ENCODE peak calls at places on chromosome 10, in four cellular contexts. One of them, this sample, is unnamed.
A peak's percentile ranks its signal among the peaks of the same experiment; 100 is the strongest.

GRCh38 chr10:12348341-12348869 is 942 bp upstream of the CAMK1D start:
- DNase-seq in CD14-positive monocyte: peak; percentile 45
- DNase-seq in tibial nerve: no peak
- DNase-seq in BE2C: no peak
- DNase-seq in this sample: no peak

GRCh38 chr10:50999163-50999562 is 75.1 kb upstream of the PRKG1 start:
- DNase-seq in CD14-positive monocyte: no peak
- DNase-seq in tibial nerve: no peak
- DNase-seq in BE2C: no peak
- DNase-seq in this sample: no peak

GRCh38 chr10:119253433-119254174 is 46.2 kb downstream of the GRK5 start:
- DNase-seq in CD14-positive monocyte: no peak
- DNase-seq in tibial nerve: peak; percentile 79
- DNase-seq in BE2C: peak; percentile 13
- DNase-seq in this sample: no peak

GRCh38 chr10:109957092-109957797 is 33.9 kb upstream of the XPNPEP1 start:
- DNase-seq in CD14-positive monocyte: no peak
- DNase-seq in tibial nerve: no peak
- DNase-seq in BE2C: no peak
- DNase-seq in this sample: no peak

GRCh38 chr10:128063736-128064614 is 62.2 kb downstream of the MKI67 start:
- DNase-seq in CD14-positive monocyte: no peak
- DNase-seq in tibial nerve: no peak
- DNase-seq in BE2C: no peak
- DNase-seq in this sample: no peak

GRCh38 chr10:121844537-121844936 is 83.3 kb downstream of the ATE1 start:
- DNase-seq in CD14-positive monocyte: no peak
- DNase-seq in tibial nerve: no peak
- DNase-seq in BE2C: no peak
- DNase-seq in this sample: no peak

GRCh38 chr10:104941662-104942061 is 300.6 kb downstream of the SORCS3 start:
- DNase-seq in CD14-positive monocyte: no peak
- DNase-seq in tibial nerve: no peak
- DNase-seq in BE2C: no peak
- DNase-seq in this sample: no peak

GRCh38 chr10:97498841-97499560 is at the start of gene UBTD1:
- DNase-seq in CD14-positive monocyte: no peak
- DNase-seq in tibial nerve: no peak
- DNase-seq in BE2C: peak; percentile 28
- DNase-seq in this sample: no peak

GRCh38 chr10:36017141-36017540 is 375.0 kb upstream of the FZD8 start:
- DNase-seq in CD14-positive monocyte: no peak
- DNase-seq in tibial nerve: no peak
- DNase-seq in BE2C: no peak
- DNase-seq in this sample: no peak

GRCh38 chr10:5484205-5484604 is 15.2 kb downstream of the CALML5 start:
- DNase-seq in CD14-positive monocyte: no peak
- DNase-seq in tibial nerve: no peak
- DNase-seq in BE2C: no peak
- DNase-seq in this sample: no peak

GRCh38 chr10:6009159-6009558 is 31.8 kb upstream of the IL15RA start:
- DNase-seq in CD14-positive monocyte: no peak
- DNase-seq in tibial nerve: no peak
- DNase-seq in BE2C: no peak
- DNase-seq in this sample: no peak

GRCh38 chr10:111973306-111973705 is 210.3 kb downstream of the GPAM start:
- DNase-seq in CD14-positive monocyte: no peak
- DNase-seq in tibial nerve: no peak
- DNase-seq in BE2C: no peak
- DNase-seq in this sample: no peak

GRCh38 chr10:74035324-74035723 is 37.4 kb downstream of the VCL start:
- DNase-seq in CD14-positive monocyte: no peak
- DNase-seq in tibial nerve: no peak
- DNase-seq in BE2C: no peak
- DNase-seq in this sample: no peak

GRCh38 chr10:118926903-118927302 is 102.6 kb upstream of the NANOS1 start:
- DNase-seq in CD14-positive monocyte: no peak
- DNase-seq in tibial nerve: no peak
- DNase-seq in BE2C: no peak
- DNase-seq in this sample: no peak

GRCh38 chr10:99235872-99236626 is 397 bp upstream of the HPSE2 start:
- DNase-seq in CD14-positive monocyte: no peak
- DNase-seq in tibial nerve: no peak
- DNase-seq in BE2C: no peak
- DNase-seq in this sample: no peak

GRCh38 chr10:74190494-74190893 is 39.5 kb downstream of the ADK start:
- DNase-seq in CD14-positive monocyte: no peak
- DNase-seq in tibial nerve: no peak
- DNase-seq in BE2C: no peak
- DNase-seq in this sample: no peak

GRCh38 chr10:23693398-23693797 is 254.5 kb downstream of the OTUD1 start:
- DNase-seq in CD14-positive monocyte: no peak
- DNase-seq in tibial nerve: no peak
- DNase-seq in BE2C: no peak
- DNase-seq in this sample: no peak

GRCh38 chr10:97916586-97916985 is 66.9 kb downstream of the GOLGA7B start:
- DNase-seq in CD14-positive monocyte: no peak
- DNase-seq in tibial nerve: peak; percentile 44
- DNase-seq in BE2C: no peak
- DNase-seq in this sample: no peak

GRCh38 chr10:34696423-34696822 is 118.7 kb downstream of the PARD3 start:
- DNase-seq in CD14-positive monocyte: no peak
- DNase-seq in tibial nerve: no peak
- DNase-seq in BE2C: no peak
- DNase-seq in this sample: no peak

GRCh38 chr10:71770255-71770654 is 3.1 kb downstream of the VSIR start:
- DNase-seq in CD14-positive monocyte: peak; percentile 49
- DNase-seq in tibial nerve: no peak
- DNase-seq in BE2C: no peak
- DNase-seq in this sample: no peak

GRCh38 chr10:20105236-20105635 is 289.0 kb downstream of the PLXDC2 start:
- DNase-seq in CD14-positive monocyte: no peak
- DNase-seq in tibial nerve: no peak
- DNase-seq in BE2C: no peak
- DNase-seq in this sample: no peak

GRCh38 chr10:53997953-53998352 is 803.1 kb downstream of the PCDH15 start:
- DNase-seq in CD14-positive monocyte: no peak
- DNase-seq in tibial nerve: no peak
- DNase-seq in BE2C: no peak
- DNase-seq in this sample: no peak

GRCh38 chr10:18400911-18401260 is 250.5 kb downstream of the NSUN6 start:
- DNase-seq in CD14-positive monocyte: no peak
- DNase-seq in tibial nerve: no peak
- DNase-seq in BE2C: no peak
- DNase-seq in this sample: no peak

GRCh38 chr10:72009430-72010081 is 45.4 kb downstream of the CHST3 start:
- DNase-seq in CD14-positive monocyte: no peak
- DNase-seq in tibial nerve: peak; percentile 76
- DNase-seq in BE2C: peak; percentile 84
- DNase-seq in this sample: no peak

GRCh38 chr10:66176772-66177171 is 749.1 kb upstream of the LRRTM3 start:
- DNase-seq in CD14-positive monocyte: no peak
- DNase-seq in tibial nerve: no peak
- DNase-seq in BE2C: no peak
- DNase-seq in this sample: no peak

GRCh38 chr10:126459878-126460481 is 71.7 kb upstream of the ADAM12 start:
- DNase-seq in CD14-positive monocyte: no peak
- DNase-seq in tibial nerve: no peak
- DNase-seq in BE2C: no peak
- DNase-seq in this sample: no peak

GRCh38 chr10:126461289-126461688 is 73.0 kb upstream of the ADAM12 start:
- DNase-seq in CD14-positive monocyte: no peak
- DNase-seq in tibial nerve: no peak
- DNase-seq in BE2C: no peak
- DNase-seq in this sample: no peak

GRCh38 chr10:126458453-126458852 is 70.2 kb upstream of the ADAM12 start:
- DNase-seq in CD14-positive monocyte: no peak
- DNase-seq in tibial nerve: no peak
- DNase-seq in BE2C: no peak
- DNase-seq in this sample: no peak

GRCh38 chr10:126456632-126457031 is 68.4 kb upstream of the ADAM12 start:
- DNase-seq in CD14-positive monocyte: no peak
- DNase-seq in tibial nerve: no peak
- DNase-seq in BE2C: no peak
- DNase-seq in this sample: no peak

GRCh38 chr10:126459032-126459831 is 71.0 kb upstream of the ADAM12 start:
- DNase-seq in CD14-positive monocyte: no peak
- DNase-seq in tibial nerve: no peak
- DNase-seq in BE2C: no peak
- DNase-seq in this sample: no peak
- TF ChIP-seq CTCF in CD14-positive monocyte: no peak
- TF ChIP-seq CTCF in tibial nerve: no peak
- TF ChIP-seq CTCF in BE2C: no peak
- TF ChIP-seq CTCF in this sample: no peak

GRCh38 chr10:94043431-94043990 is 49.8 kb downstream of the PLCE1 start:
- DNase-seq in CD14-positive monocyte: no peak
- DNase-seq in tibial nerve: no peak
- DNase-seq in BE2C: no peak
- DNase-seq in this sample: no peak
- TF ChIP-seq CTCF in CD14-positive monocyte: no peak
- TF ChIP-seq CTCF in tibial nerve: no peak
- TF ChIP-seq CTCF in BE2C: no peak
- TF ChIP-seq CTCF in this sample: no peak

GRCh38 chr10:86438091-86438749 is 71.6 kb upstream of the GRID1 start:
- DNase-seq in CD14-positive monocyte: no peak
- DNase-seq in tibial nerve: no peak
- DNase-seq in BE2C: no peak
- DNase-seq in this sample: no peak

GRCh38 chr10:86439544-86439943 is 72.9 kb upstream of the GRID1 start:
- DNase-seq in CD14-positive monocyte: peak; percentile 95
- DNase-seq in tibial nerve: peak; percentile 89
- DNase-seq in BE2C: peak; percentile 28
- DNase-seq in this sample: no peak

GRCh38 chr10:86434651-86435050 is 68.1 kb upstream of the GRID1 start:
- DNase-seq in CD14-positive monocyte: no peak
- DNase-seq in tibial nerve: no peak
- DNase-seq in BE2C: no peak
- DNase-seq in this sample: no peak

GRCh38 chr10:86437447-86437846 is 70.9 kb upstream of the GRID1 start:
- DNase-seq in CD14-positive monocyte: no peak
- DNase-seq in tibial nerve: no peak
- DNase-seq in BE2C: no peak
- DNase-seq in this sample: no peak

GRCh38 chr10:86436963-86437362 is 70.4 kb upstream of the GRID1 start:
- DNase-seq in CD14-positive monocyte: no peak
- DNase-seq in tibial nerve: no peak
- DNase-seq in BE2C: no peak
- DNase-seq in this sample: no peak
- TF ChIP-seq CTCF in CD14-positive monocyte: no peak
- TF ChIP-seq CTCF in tibial nerve: no peak
- TF ChIP-seq CTCF in BE2C: no peak
- TF ChIP-seq CTCF in this sample: no peak

GRCh38 chr10:47285381-47286115 is 14.4 kb upstream of the GDF10 start:
- DNase-seq in CD14-positive monocyte: no peak
- DNase-seq in tibial nerve: no peak
- DNase-seq in BE2C: no peak
- DNase-seq in this sample: no peak
- TF ChIP-seq CTCF in CD14-positive monocyte: no peak
- TF ChIP-seq CTCF in tibial nerve: no peak
- TF ChIP-seq CTCF in BE2C: no peak
- TF ChIP-seq CTCF in this sample: no peak

GRCh38 chr10:125003146-125003900 is 61.4 kb downstream of the ZRANB1 start:
- DNase-seq in CD14-positive monocyte: no peak
- DNase-seq in tibial nerve: no peak
- DNase-seq in BE2C: no peak
- DNase-seq in this sample: no peak
- TF ChIP-seq CTCF in CD14-positive monocyte: no peak
- TF ChIP-seq CTCF in tibial nerve: no peak
- TF ChIP-seq CTCF in BE2C: no peak
- TF ChIP-seq CTCF in this sample: no peak

GRCh38 chr10:68081916-68082315 is 6.8 kb upstream of the HERC4 start:
- DNase-seq in CD14-positive monocyte: no peak
- DNase-seq in tibial nerve: no peak
- DNase-seq in BE2C: no peak
- DNase-seq in this sample: no peak

GRCh38 chr10:68083953-68084352 is 8.9 kb upstream of the HERC4 start:
- DNase-seq in CD14-positive monocyte: no peak
- DNase-seq in tibial nerve: no peak
- DNase-seq in BE2C: no peak
- DNase-seq in this sample: no peak

GRCh38 chr10:68086011-68086410 is 10.9 kb upstream of the HERC4 start:
- DNase-seq in CD14-positive monocyte: no peak
- DNase-seq in tibial nerve: no peak
- DNase-seq in BE2C: no peak
- DNase-seq in this sample: no peak

GRCh38 chr10:68080853-68081431 is 5.9 kb upstream of the HERC4 start:
- DNase-seq in CD14-positive monocyte: no peak
- DNase-seq in tibial nerve: no peak
- DNase-seq in BE2C: no peak
- DNase-seq in this sample: no peak

DNA sequence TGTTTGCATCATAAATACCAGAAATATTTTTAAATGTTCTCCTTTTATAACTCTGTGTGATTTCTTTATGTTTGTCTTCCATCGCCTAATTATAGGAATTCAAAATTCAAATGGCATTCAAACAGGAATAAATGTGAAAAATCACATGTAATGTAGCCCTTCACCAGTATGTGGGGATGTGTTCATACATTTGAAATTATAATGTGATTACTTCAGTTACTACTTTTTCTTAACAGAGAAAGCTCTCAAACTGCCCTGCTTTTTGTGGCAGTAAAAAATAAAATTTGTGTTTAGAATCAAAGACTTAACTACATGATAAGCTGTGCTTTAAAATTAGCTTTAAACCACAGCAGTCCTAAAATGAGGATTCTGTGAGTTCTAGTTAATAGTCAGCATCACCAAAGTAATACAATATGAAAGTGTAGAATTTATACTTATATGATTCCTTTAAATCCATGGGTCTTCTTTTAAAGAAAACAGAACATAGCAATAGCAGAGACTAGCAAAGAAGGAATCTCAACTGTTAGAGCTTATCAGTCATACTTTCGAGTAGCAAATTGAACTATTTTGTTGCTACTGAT is 7.8 kb upstream of the HERC4 start:
- DNase-seq in CD14-positive monocyte: no peak
- DNase-seq in tibial nerve: no peak
- DNase-seq in BE2C: no peak
- DNase-seq in this sample: no peak
- TF ChIP-seq CTCF in CD14-positive monocyte: peak; percentile 10
- TF ChIP-seq CTCF in tibial nerve: peak; percentile 43
- TF ChIP-seq CTCF in BE2C: peak; percentile 44
- TF ChIP-seq CTCF in this sample: peak; percentile 27

GRCh38 chr10:100562806-100563293 is 27.1 kb downstream of the HIF1AN start:
- DNase-seq in CD14-positive monocyte: no peak
- DNase-seq in tibial nerve: no peak
- DNase-seq in BE2C: peak; percentile 73
- DNase-seq in this sample: no peak
- TF ChIP-seq CTCF in CD14-positive monocyte: no peak
- TF ChIP-seq CTCF in tibial nerve: no peak
- TF ChIP-seq CTCF in BE2C: peak; percentile 75
- TF ChIP-seq CTCF in this sample: peak; percentile 0

This sample was measured in D721Med.